ENCODE peak calls at places on chromosomes 12 and 14, in six cellular contexts. K, N, C, Z, F and S are unnamed samples.
A peak's percentile ranks its signal among the peaks of the same experiment; 100 is the strongest.

GRCh38 chr12:50936821-50937220 is 15.5 kb upstream of the HIGD1C start:
- DNase-seq in K (no peak), N (no peak), C (no peak), Z (no peak), F (no peak), S (no peak)

GRCh38 chr14:58171090-58171489 is 19.1 kb upstream of the ARMH4 start:
- DNase-seq in K (peak; percentile 86), N (peak; percentile 23), C (peak; percentile 80), Z (peak; percentile 77), F (peak; percentile 71), S (peak; percentile 52)

GRCh38 chr14:35159742-35160409 is 37.5 kb downstream of the PRORP start:
- DNase-seq in K (peak; percentile 93), N (no peak), C (peak; percentile 99), Z (no peak), F (peak; percentile 90), S (peak; percentile 61)

GRCh38 chr12:45464699-45465098 is 248.8 kb downstream of the ANO6 start:
- DNase-seq in K (peak; percentile 2), N (no peak), C (peak; percentile 12), Z (no peak), F (no peak), S (no peak)

GRCh38 chr12:2608608-2608945 is 186.2 kb upstream of the FKBP4 start:
- DNase-seq in K (no peak), N (no peak), C (no peak), Z (no peak), F (no peak), S (no peak)

GRCh38 chr14:94123868-94124267 is 5.5 kb downstream of the IFI27L2 start:
- DNase-seq in K (no peak), N (no peak), C (no peak), Z (no peak), F (no peak), S (no peak)

GRCh38 chr14:22898302-22898894 is 15.4 kb downstream of the REM2 start:
- DNase-seq in K (peak; percentile 93), N (no peak), C (peak; percentile 85), Z (no peak), F (no peak), S (no peak)

GRCh38 chr14:51566831-51567582 is 84.7 kb upstream of the FRMD6 start:
- DNase-seq in K (no peak), N (no peak), C (no peak), Z (no peak), F (no peak), S (no peak)

GRCh38 chr12:30694412-30694955 is 1.2 kb downstream of the IPO8 start:
- DNase-seq in K (no peak), N (no peak), C (no peak), Z (no peak), F (no peak), S (no peak)